ENCODE peak calls at places on chromosome X, in seven cellular contexts. K, E, H, Q, D, N and P are unnamed samples.

GRCh38 chrX:555589-556220 is 74.9 kb upstream of the SHOX start:
- DNase-seq in D (no peak), E (no peak), N (no peak), Q (no peak), H (no peak), K (no peak), P (no peak)

GRCh38 chrX:139126493-139126892 is 404.0 kb upstream of the F9 start:
- DNase-seq in H (no peak), K (no peak), E (no peak), Q (peak), N (no peak), D (peak), P (peak)

GRCh38 chrX:819684-820083 is 189.1 kb downstream of the SHOX start:
- DNase-seq in D (no peak), K (no peak), N (no peak), H (no peak), E (no peak), Q (no peak), P (no peak)

GRCh38 chrX:153471663-153472280 is 1.4 kb upstream of the HAUS7 start:
- DNase-seq in H (no peak), Q (no peak), E (no peak), D (no peak), K (no peak), N (no peak), P (no peak)

GRCh38 chrX:85627363-85627762 is 247.9 kb upstream of the POF1B start:
- DNase-seq in H (peak), D (no peak), N (no peak), E (no peak), Q (no peak), K (no peak), P (no peak)

GRCh38 chrX:107483976-107484726 is 34.7 kb downstream of the FRMPD3 start:
- DNase-seq in N (no peak), H (no peak), D (no peak), K (no peak), Q (no peak), E (no peak), P (no peak)

GRCh38 chrX:120244735-120245498 is 5.7 kb upstream of the ZBTB33 start:
- DNase-seq in E (no peak), D (peak), K (peak), N (peak), Q (peak), H (peak), P (peak)

GRCh38 chrX:39766882-39767281 is 330.9 kb downstream of the BCOR start:
- DNase-seq in K (no peak), E (no peak), Q (no peak), N (no peak), D (no peak), H (no peak), P (no peak)

GRCh38 chrX:73826996-73827395 is 264.0 kb downstream of the CHIC1 start:
- DNase-seq in N (no peak), D (no peak), E (no peak), K (no peak), Q (no peak), H (no peak), P (no peak)

GRCh38 chrX:150525061-150525919 is 43.1 kb upstream of the MTM1 start:
- DNase-seq in N (no peak), E (peak), Q (no peak), D (no peak), H (no peak), K (no peak), P (no peak)

GRCh38 chrX:31124536-31124935 is 52.7 kb upstream of the FTHL17 start:
- DNase-seq in D (no peak), K (no peak), Q (no peak), N (no peak), E (no peak), H (no peak), P (no peak)

GRCh38 chrX:11064851-11065600 is 46.1 kb upstream of the HCCS start:
- DNase-seq in N (peak), K (no peak), E (peak), D (no peak), Q (peak), H (peak), P (no peak)

GRCh38 chrX:22650691-22651090 is 349.1 kb upstream of the DDX53 start:
- DNase-seq in D (no peak), K (peak), H (no peak), E (no peak), Q (no peak), N (no peak), P (no peak)

GRCh38 chrX:47218920-47219815 is 687 bp downstream of the CDK16 start:
- DNase-seq in H (no peak), Q (peak), N (no peak), E (peak), D (peak), K (no peak), P (peak)

GRCh38 chrX:43703211-43703791 is 47.2 kb downstream of the MAOA start:
- DNase-seq in E (no peak), N (peak), D (no peak), Q (no peak), H (peak), K (no peak), P (no peak)

GRCh38 chrX:45714864-45715263 is 514.2 kb upstream of the DIPK2B start:
- DNase-seq in D (no peak), K (no peak), N (peak), Q (no peak), E (no peak), H (peak), P (peak)

GRCh38 chrX:40143001-40143400 is 45.2 kb upstream of the BCOR start:
- DNase-seq in H (no peak), N (no peak), K (no peak), D (no peak), Q (no peak), E (no peak), P (no peak)

GRCh38 chrX:19695884-19696283 is 180.6 kb upstream of the MAP3K15 start:
- DNase-seq in H (no peak), K (no peak), D (no peak), Q (no peak), N (no peak), E (no peak), P (peak)

GRCh38 chrX:64850371-64851082 is 125.7 kb downstream of the ZC4H2 start:
- DNase-seq in H (no peak), N (no peak), K (no peak), E (no peak), D (no peak), Q (no peak), P (no peak)

GRCh38 chrX:3262906-3263305 is 83.5 kb downstream of the MXRA5 start:
- DNase-seq in K (peak), E (no peak), N (peak), H (peak), Q (peak), D (no peak), P (no peak)

GRCh38 chrX:129655547-129656248 is 942 bp upstream of the APLN start:
- DNase-seq in H (no peak), D (no peak), N (no peak), E (no peak), Q (no peak), K (no peak), P (peak)

GRCh38 chrX:111100191-111100590 is 4.2 kb downstream of the PAK3 start:
- DNase-seq in K (peak), Q (peak), E (no peak), H (peak), N (peak), D (peak), P (peak)

GRCh38 chrX:26918633-26919032 is 544.5 kb downstream of the PPP4R3C start:
- DNase-seq in N (no peak), D (peak), Q (no peak), E (no peak), H (peak), K (no peak), P (peak)

GRCh38 chrX:7316280-7316679 is 168.3 kb upstream of the PUDP start:
- DNase-seq in Q (no peak), D (no peak), H (no peak), K (no peak), N (peak), E (no peak), P (no peak)